ENCODE peak calls at places on chromosomes 3 and 15, in eight cellular contexts. K, L, J, P, W, I, N and Z are unnamed samples.

GRCh38 chr15:90701880-90702630 is 15.1 kb upstream of the BLM start:
- DNase-seq in K (peak; percentile 10), L (no peak), J (no peak), P (no peak), W (peak; percentile 58), I (no peak), N (peak; percentile 49), Z (no peak)

GRCh38 chr3:48155122-48155521 is 33.1 kb downstream of the CDC25A start:
- DNase-seq in K (no peak), L (no peak), J (no peak), P (peak; percentile 79), W (peak; percentile 21), I (no peak), N (no peak), Z (no peak)

GRCh38 chr3:198080521-198081384 is 120.7 kb downstream of the LMLN start:
- DNase-seq in K (peak; percentile 37), L (peak; percentile 64), J (peak; percentile 81), P (peak; percentile 33), W (peak; percentile 81), I (no peak), N (peak; percentile 37), Z (peak; percentile 78)

GRCh38 chr3:195286115-195286872 is 15.3 kb upstream of the XXYLT1 start:
- DNase-seq in K (no peak), L (no peak), J (no peak), P (peak; percentile 46), W (no peak), I (no peak), N (no peak), Z (no peak)

GRCh38 chr15:77118787-77119410 is 48.0 kb upstream of the TSPAN3 start:
- DNase-seq in K (peak; percentile 60), L (no peak), J (peak; percentile 44), P (peak; percentile 58), W (no peak), I (no peak), N (peak; percentile 40), Z (no peak)

GRCh38 chr3:113638910-113639309 is 57.5 kb downstream of the USF3 start:
- DNase-seq in K (no peak), L (no peak), J (no peak), P (no peak), W (no peak), I (no peak), N (no peak), Z (no peak)

GRCh38 chr3:138727371-138727770 is 107.4 kb downstream of the PIK3CB start:
- DNase-seq in K (no peak), L (no peak), J (no peak), P (no peak), W (no peak), I (no peak), N (no peak), Z (no peak)

GRCh38 chr15:98853593-98854420 is 153.8 kb downstream of the PGPEP1L start:
- DNase-seq in K (no peak), L (no peak), J (no peak), P (no peak), W (peak; percentile 62), I (no peak), N (no peak), Z (peak; percentile 75)

GRCh38 chr3:73504255-73504654 is 120.5 kb downstream of the PDZRN3 start:
- DNase-seq in K (no peak), L (no peak), J (no peak), P (no peak), W (no peak), I (no peak), N (no peak), Z (no peak)

GRCh38 chr3:99638244-99638948 is at the start of gene COL8A1:
- DNase-seq in K (peak; percentile 62), L (peak; percentile 71), J (no peak), P (peak; percentile 84), W (peak; percentile 82), I (peak; percentile 82), N (peak; percentile 90), Z (peak; percentile 87)

GRCh38 chr3:60013241-60013640 is 963.4 kb upstream of the CFAP20DC start:
- DNase-seq in K (no peak), L (no peak), J (no peak), P (peak; percentile 38), W (no peak), I (no peak), N (no peak), Z (no peak)

GRCh38 chr3:60010778-60011177 is 961.0 kb upstream of the CFAP20DC start:
- DNase-seq in K (no peak), L (no peak), J (peak; percentile 82), P (no peak), W (no peak), I (no peak), N (no peak), Z (no peak)

DNA sequence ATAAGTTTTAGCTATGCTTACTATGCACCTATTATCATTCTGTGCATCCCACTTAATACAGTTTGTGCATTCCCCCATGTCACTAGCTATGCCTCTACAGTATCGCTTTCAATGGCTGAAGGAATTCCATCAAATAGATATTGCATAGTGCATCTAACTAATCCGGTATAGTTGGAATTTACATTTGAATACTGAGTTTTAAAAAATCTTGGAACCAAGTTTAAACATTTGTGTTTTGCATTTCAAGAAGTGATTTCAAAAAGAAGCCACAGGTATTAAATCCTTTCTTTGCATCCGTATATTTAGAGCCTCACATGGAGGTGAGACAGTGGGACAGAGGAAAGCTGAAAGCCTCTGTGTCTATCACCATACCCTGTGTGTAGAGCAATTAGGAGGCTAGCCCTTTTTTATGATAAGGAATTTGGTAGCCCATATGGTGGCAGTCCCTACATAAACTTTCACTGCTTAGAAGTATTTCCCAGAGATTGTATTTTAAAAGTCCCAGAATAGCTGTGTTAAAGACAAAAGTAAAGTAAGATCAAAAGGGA is 960.2 kb upstream of the CFAP20DC start:
- DNase-seq in K (no peak), L (no peak), J (no peak), P (no peak), W (no peak), I (no peak), N (no peak), Z (no peak)
- H3K27ac ChIP-seq in K (no peak overlapping the region), L (no peak overlapping the region), J (peak overlapping the region; percentile 47), P (no peak overlapping the region), W (no peak overlapping the region), I (no peak overlapping the region), N (no peak overlapping the region), Z (no peak overlapping the region)

GRCh38 chr15:69395460-69395859 is 18.7 kb upstream of the KIF23 start:
- DNase-seq in K (no peak), L (no peak), J (no peak), P (no peak), W (no peak), I (peak; percentile 5), N (no peak), Z (no peak)

GRCh38 chr15:69395991-69396390 is 18.2 kb upstream of the KIF23 start:
- DNase-seq in K (no peak), L (no peak), J (no peak), P (no peak), W (no peak), I (peak; percentile 36), N (no peak), Z (no peak)

GRCh38 chr15:69393831-69394491 is 20.2 kb upstream of the KIF23 start:
- DNase-seq in K (no peak), L (no peak), J (no peak), P (no peak), W (no peak), I (peak; percentile 40), N (no peak), Z (no peak)

GRCh38 chr15:69392352-69392751 is 21.8 kb upstream of the KIF23 start:
- DNase-seq in K (no peak), L (no peak), J (no peak), P (no peak), W (no peak), I (peak; percentile 47), N (no peak), Z (no peak)

DNA sequence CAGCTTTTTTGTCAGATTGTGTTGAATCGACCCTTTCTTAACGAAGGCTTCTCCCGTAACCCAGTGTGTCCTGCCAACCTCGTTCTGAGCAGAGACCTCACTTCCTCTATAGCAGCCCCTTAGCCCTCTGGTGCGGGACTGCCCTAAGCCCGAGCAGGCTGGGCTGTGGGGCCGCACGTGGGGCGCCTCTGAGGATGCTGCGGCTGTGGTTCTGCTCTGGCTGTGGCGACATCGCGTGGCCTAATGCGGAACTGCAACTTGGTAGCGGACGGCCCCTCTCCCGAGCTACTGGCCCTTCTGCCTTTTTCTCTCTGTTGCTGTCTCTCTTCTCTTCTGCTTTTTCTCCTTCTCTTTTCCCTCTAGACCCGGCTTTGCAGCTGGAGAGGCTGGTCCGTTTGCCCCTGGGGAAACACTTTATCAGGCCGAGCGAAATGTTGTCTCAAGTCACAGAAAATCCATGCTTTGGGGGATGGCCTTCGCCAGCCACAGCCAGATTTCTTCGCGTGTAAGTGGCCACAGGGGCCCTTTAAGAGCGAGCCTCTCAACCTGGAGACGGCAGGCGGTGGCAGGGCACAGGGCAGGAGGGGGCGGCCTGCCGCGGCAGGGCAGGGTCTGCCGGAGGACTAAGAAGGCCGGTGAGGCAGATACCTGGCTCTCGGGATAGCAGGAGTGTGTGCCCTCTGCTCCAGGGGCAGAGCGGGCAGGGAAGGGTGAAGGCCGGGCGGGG is 19.4 kb upstream of the KIF23 start:
- DNase-seq in K (peak; percentile 81), L (peak; percentile 78), J (peak; percentile 68), P (peak; percentile 32), W (peak; percentile 77), I (peak; percentile 80), N (peak; percentile 70), Z (peak; percentile 87)
- H3K4me3 ChIP-seq in K (no peak overlapping the region), L (no peak overlapping the region), J (no peak overlapping the region), P (no peak overlapping the region), W (no peak overlapping the region), I (no peak overlapping the region), N (no peak overlapping the region), Z (no peak overlapping the region)

DNA sequence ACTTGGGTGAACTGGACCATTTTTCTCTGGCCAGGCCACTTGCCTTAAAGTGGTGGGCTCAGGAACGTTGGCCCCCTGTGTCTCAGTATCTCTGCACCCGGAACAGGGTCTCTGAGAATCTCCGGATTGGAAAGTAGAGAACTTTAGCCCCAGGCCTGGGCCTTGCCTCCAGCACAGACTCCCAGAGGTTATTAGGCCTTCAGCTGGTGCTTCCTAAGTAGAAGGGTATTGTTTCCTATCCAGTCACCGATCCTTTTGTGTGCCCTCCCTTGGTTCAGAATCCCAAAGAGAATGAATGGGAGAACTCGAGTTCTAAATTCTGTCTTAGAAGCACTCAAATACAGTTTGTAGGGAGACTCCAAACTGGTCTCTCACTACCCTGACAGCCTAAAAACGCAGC is 48.2 kb upstream of the SLC4A7 start:
- DNase-seq in K (no peak), L (no peak), J (no peak), P (no peak), W (no peak), I (no peak), N (no peak), Z (no peak)
- H3K27ac ChIP-seq in K (no peak overlapping the region), L (no peak overlapping the region), J (no peak overlapping the region), P (peak overlapping the region; percentile 99), W (no peak overlapping the region), I (no peak overlapping the region), N (no peak overlapping the region), Z (no peak overlapping the region)

DNA sequence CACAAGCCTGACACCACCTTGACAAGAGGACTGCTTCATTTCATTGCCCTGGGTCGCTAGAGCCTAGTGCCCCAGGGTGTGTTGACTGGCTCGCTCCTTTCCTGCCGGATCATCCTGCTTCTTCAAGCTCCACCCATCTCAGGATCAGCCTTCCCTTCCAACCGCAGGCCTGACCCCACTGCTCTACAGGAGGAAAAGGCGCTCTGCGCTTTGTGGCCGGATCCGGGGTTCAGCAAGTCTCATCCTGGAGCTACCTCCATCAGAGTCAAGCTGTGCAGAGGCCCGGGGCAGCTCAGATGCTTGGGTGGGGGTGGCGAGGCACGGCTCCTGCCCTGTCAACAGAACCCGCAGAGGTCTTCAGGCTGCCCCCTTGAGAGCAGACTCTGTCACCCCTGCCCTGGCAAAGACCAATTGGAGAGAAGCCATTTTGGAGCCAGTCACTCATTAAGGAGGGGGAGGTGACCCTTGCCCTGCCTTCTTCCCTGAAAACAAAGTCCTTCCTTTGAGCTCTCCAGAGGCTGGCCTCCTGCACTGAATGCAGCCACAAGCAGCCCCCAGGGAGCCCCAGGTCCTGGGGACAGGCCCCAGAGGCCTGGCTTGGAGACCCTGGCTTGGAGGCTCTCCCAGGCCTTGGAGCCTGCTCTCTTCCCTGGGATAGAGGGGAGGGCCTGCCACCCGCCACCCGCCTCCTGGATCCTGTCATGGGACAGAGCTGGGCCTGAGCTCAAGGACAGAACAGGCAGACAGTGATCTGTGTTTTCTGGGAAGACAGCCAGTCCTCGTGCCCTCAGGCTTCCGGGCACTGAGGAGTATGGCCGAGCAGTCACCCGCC is 80.3 kb downstream of the CPN2 start:
- DNase-seq in K (peak; percentile 91), L (peak; percentile 61), J (no peak), P (peak; percentile 60), W (peak; percentile 81), I (peak; percentile 92), N (peak; percentile 94), Z (peak; percentile 97)
- H3K4me3 ChIP-seq in K (no peak overlapping the region), L (no peak overlapping the region), J (no peak overlapping the region), P (no peak overlapping the region), W (no peak overlapping the region), I (no peak overlapping the region), N (no peak overlapping the region), Z (no peak overlapping the region)